ENCODE peak calls at places on chromosomes 12 and 14, in four cellular contexts. I, O, K and Z are unnamed samples.

GRCh38 chr12:21476949-21477348 is 24.5 kb downstream of the RECQL start:
- DNase-seq in I (no peak), O (no peak), K (no peak), Z (peak)

GRCh38 chr12:91778091-91778819 is 367.4 kb downstream of the BTG1 start:
- DNase-seq in I (no peak), O (no peak), K (no peak), Z (no peak)

GRCh38 chr12:82461851-82462250 is 103.5 kb downstream of the METTL25 start:
- DNase-seq in I (no peak), O (no peak), K (no peak), Z (peak)

GRCh38 chr14:71139058-71139946 is 232.0 kb downstream of the PCNX1 start:
- DNase-seq in I (peak), O (peak), K (peak), Z (peak)

GRCh38 chr14:72604133-72604532 is 289.8 kb downstream of the DPF3 start:
- DNase-seq in I (no peak), O (no peak), K (no peak), Z (no peak)

GRCh38 chr12:4288296-4289019 is 14.9 kb downstream of the CCND2 start:
- DNase-seq in I (no peak), O (no peak), K (no peak), Z (no peak)

GRCh38 chr12:109518820-109519665 is 41.6 kb downstream of the UBE3B start:
- DNase-seq in I (peak), O (peak), K (peak), Z (peak)

GRCh38 chr14:90060312-90060964 is 1.4 kb upstream of the KCNK13 start:
- DNase-seq in I (no peak), O (peak), K (no peak), Z (peak)

GRCh38 chr14:57845802-57846531 is 19.9 kb downstream of the SLC35F4 start:
- DNase-seq in I (peak), O (no peak), K (no peak), Z (no peak)
- TF ChIP-seq CTCF in I (no peak), O (no peak), K (no peak), Z (no peak)

DNA sequence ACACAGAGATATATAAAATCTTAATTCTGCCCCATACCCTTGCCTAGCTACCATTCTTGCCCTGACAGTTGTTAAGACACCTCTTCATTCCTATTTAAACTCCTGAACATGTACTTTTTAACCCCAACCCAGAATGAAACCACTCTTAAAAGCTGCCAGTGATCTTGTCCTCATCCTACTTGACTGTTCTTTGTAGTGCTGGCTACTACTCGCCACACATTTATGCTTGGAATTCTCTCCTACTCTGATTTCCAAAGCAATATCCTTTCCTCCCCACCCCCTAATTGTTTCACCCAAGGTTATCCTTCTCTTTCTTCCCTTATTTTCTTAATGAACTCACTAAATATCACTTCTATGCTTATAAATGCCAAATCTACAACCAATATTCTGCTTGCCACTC is 4.1 kb downstream of the NFYB start:
- DNase-seq in I (no peak), O (no peak), K (no peak), Z (no peak)
- H3K27ac ChIP-seq in I (no peak), O (peak), K (no peak), Z (no peak)

DNA sequence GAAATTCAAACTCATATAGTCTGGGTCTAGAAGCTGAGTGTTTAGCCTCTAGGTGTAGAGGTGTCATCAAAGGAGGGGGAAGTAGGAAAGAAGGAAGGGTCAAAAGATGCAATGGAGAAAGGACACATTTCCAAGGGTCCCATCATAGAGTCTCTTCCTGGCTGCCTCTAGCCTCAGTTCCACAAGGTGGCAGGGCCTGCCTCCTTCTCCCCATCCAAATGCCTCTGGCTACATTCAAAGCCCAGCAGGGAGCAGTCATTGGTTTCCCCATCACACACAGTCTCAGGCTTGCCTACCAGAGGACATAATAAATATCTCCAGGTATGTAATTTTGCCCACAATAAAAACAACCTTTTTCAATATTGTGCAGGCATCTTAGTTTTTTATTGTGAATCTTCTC is 2.1 kb upstream of the CCT2 start:
- DNase-seq in I (no peak), O (no peak), K (no peak), Z (no peak)
- TF ChIP-seq CTCF in I (no peak), O (no peak), K (no peak), Z (no peak)

DNA sequence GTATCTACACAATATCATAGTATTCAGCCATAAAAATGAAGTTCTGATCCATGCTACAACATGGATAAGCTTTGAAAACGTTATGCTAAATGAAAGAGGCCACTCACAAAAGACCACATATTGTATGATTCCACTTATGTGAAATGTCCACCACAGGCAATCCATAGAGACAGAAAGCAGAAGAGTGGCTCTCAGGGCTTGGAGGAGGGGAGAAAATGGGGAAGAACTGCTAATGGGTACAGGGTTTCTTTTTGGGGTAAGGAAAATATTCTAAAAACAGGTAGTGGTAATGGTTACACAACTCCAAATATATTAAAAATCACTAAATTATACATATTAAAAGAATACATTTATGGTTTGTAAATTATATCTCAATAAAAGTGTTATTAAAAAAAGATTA is 16.5 kb downstream of the SCNN1A start:
- DNase-seq in I (no peak), O (no peak), K (no peak), Z (no peak)
- H3K27ac ChIP-seq in I (no peak), O (peak), K (no peak), Z (no peak)

GRCh38 chr14:63896278-63896720 is 43.5 kb downstream of the SYNE2 start:
- DNase-seq in I (peak), O (no peak), K (peak), Z (peak)
- TF ChIP-seq CTCF in I (no peak), O (no peak), K (no peak), Z (no peak)